ENCODE peak calls at places on chromosomes 4 and X, in four cellular contexts. F, M, H and P are unnamed samples.

GRCh38 chr4:120830204-120830603 is 92.3 kb downstream of the PRDM5 start:
- DNase-seq in F (no peak), M (peak; percentile 63), H (peak; percentile 56), P (no peak)

GRCh38 chr4:184599492-184600135 is 49.6 kb downstream of the CASP3 start:
- DNase-seq in F (no peak), M (no peak), H (no peak), P (no peak)

GRCh38 chr4:88938138-88938537 is 118.8 kb downstream of the FAM13A start:
- DNase-seq in F (no peak), M (no peak), H (no peak), P (peak; percentile 72)

GRCh38 chr4:8233672-8234484 is 34.8 kb downstream of the SH3TC1 start:
- DNase-seq in F (no peak), M (no peak), H (no peak), P (no peak)

GRCh38 chrX:49037883-49038475 is 5.2 kb downstream of the TFE3 start:
- DNase-seq in F (no peak), M (no peak), H (no peak), P (no peak)

GRCh38 chr4:40307627-40308497 is 27.3 kb upstream of the CHRNA9 start:
- DNase-seq in F (no peak), M (peak; percentile 32), H (peak; percentile 33), P (no peak)

GRCh38 chr4:51958199-51958968 is 61.8 kb downstream of the LRRC66 start:
- DNase-seq in F (no peak), M (no peak), H (no peak), P (no peak)

GRCh38 chr4:14582658-14583057 is 419.6 kb upstream of the CPEB2 start:
- DNase-seq in F (no peak), M (no peak), H (no peak), P (no peak)

GRCh38 chr4:168699224-168699878 is 202.5 kb downstream of the PALLD start:
- DNase-seq in F (no peak), M (no peak), H (no peak), P (no peak)

GRCh38 chrX:151729056-151729725 is 5.4 kb upstream of the CNGA2 start:
- DNase-seq in F (no peak), M (no peak), H (no peak), P (no peak)

GRCh38 chr4:153257151-153257620 is 52.9 kb downstream of the TRIM2 start:
- DNase-seq in F (peak; percentile 51), M (peak; percentile 29), H (no peak), P (no peak)

GRCh38 chr4:10384974-10385373 is 72.3 kb downstream of the ZNF518B start:
- DNase-seq in F (no peak), M (no peak), H (no peak), P (no peak)

GRCh38 chrX:153333271-153333670 is 682 bp upstream of the ZNF275 start:
- DNase-seq in F (no peak), M (no peak), H (no peak), P (no peak)

GRCh38 chr4:108172780-108173598 is 4.3 kb upstream of the LEF1 start:
- DNase-seq in F (peak; percentile 43), M (peak; percentile 42), H (peak; percentile 15), P (no peak)

GRCh38 chr4:146446555-146446954 is 75.2 kb downstream of the SLC10A7 start:
- DNase-seq in F (no peak), M (no peak), H (no peak), P (no peak)

GRCh38 chr4:110132822-110133719 is 65.3 kb downstream of the ELOVL6 start:
- DNase-seq in F (no peak), M (no peak), H (no peak), P (no peak)

GRCh38 chrX:112967341-112967740 is 126.7 kb upstream of the AMOT start:
- DNase-seq in F (no peak), M (no peak), H (no peak), P (peak; percentile 10)

GRCh38 chr4:8248091-8248490 is 21.5 kb upstream of the HTRA3 start:
- DNase-seq in F (no peak), M (no peak), H (no peak), P (no peak)

GRCh38 chrX:47264507-47265173 is 31.8 kb downstream of the USP11 start:
- DNase-seq in F (no peak), M (no peak), H (no peak), P (peak; percentile 39)

GRCh38 chr4:86522349-86522748 is 71.8 kb upstream of the PTPN13 start:
- DNase-seq in F (no peak), M (no peak), H (no peak), P (no peak)

GRCh38 chrX:136823175-136823574 is 42.4 kb upstream of the ARHGEF6 start:
- DNase-seq in F (no peak), M (no peak), H (no peak), P (no peak)

DNA sequence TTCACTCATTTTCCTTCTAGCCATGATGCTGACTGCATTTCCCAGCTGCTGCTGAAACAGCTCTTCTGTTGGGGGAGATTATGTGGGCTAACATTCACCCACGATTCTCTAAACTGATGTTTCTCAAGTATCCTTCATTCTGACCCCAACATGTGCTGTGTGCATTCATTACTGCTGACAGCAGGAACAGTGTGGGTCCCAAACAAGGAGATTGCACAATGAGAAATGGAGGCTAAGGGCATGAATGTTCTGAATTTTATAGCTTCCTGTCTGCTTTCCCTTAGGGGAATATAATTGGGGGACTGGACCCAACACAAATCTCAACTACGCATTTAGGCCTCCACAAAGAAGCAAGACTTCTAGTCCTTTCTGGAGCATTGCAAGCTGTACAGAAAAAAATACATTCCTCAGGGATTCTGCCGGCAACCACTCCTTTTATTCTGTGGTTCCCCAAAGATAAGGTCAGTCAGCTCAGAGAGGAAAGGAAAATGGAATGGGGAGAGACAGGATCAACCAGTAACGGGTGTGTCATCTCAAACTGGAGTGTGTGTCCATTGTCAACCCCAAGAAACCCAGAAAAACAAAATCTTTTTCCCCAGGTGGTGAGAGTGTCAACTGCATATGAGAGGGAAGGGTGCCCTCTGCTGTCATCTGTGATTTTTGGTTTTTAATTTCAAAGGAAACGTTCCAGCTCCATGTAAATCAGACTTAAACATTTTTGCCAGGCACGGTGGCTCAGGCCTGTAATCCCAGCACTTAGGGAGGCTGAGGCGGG is 81.5 kb upstream of the EGFL6 start:
- DNase-seq in F (peak; percentile 66), M (peak; percentile 30), H (peak; percentile 43), P (peak; percentile 21)
- TF ChIP-seq CTCF in F (peak; percentile 76), M (peak; percentile 41), H (peak; percentile 68), P (peak; percentile 49)

GRCh38 chr4:67624939-67625338 is 66.4 kb downstream of the STAP1 start:
- DNase-seq in F (no peak), M (no peak), H (no peak), P (no peak)
- H3K36me3 ChIP-seq in F (no peaks in the 10 kb centered on the region), M (peaks cover 91% of the 10 kb centered on the region), H (no peaks in the 10 kb centered on the region), P (no peaks in the 10 kb centered on the region)

GRCh38 chrX:26586570-26586969 is 370.6 kb downstream of the MAGEB5 start:
- DNase-seq in F (no peak), M (no peak), H (no peak), P (no peak)

DNA sequence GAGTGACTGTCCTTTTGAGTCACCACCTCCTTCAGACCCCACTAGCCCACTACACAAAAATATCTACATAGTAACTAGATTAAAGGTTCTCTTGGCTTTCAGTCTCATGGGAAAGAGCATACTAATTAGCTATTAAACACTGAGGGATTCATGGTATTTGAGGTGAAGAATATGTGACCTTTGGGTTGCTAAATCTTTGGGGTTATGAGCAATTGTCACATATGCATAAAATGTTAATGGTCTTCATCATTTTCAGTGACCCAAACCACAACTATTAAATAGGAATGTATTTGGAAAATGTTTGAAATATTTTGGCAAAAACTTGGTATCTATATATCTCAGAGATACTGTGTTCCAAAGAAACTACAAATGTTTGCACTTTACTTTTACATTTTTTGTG is 365.1 kb downstream of the MAGEB5 start:
- DNase-seq in F (no peak), M (no peak), H (no peak), P (no peak)
- H3K4me3 ChIP-seq in F (no peak overlapping the region), M (no peak overlapping the region), H (no peak overlapping the region), P (no peak overlapping the region)

DNA sequence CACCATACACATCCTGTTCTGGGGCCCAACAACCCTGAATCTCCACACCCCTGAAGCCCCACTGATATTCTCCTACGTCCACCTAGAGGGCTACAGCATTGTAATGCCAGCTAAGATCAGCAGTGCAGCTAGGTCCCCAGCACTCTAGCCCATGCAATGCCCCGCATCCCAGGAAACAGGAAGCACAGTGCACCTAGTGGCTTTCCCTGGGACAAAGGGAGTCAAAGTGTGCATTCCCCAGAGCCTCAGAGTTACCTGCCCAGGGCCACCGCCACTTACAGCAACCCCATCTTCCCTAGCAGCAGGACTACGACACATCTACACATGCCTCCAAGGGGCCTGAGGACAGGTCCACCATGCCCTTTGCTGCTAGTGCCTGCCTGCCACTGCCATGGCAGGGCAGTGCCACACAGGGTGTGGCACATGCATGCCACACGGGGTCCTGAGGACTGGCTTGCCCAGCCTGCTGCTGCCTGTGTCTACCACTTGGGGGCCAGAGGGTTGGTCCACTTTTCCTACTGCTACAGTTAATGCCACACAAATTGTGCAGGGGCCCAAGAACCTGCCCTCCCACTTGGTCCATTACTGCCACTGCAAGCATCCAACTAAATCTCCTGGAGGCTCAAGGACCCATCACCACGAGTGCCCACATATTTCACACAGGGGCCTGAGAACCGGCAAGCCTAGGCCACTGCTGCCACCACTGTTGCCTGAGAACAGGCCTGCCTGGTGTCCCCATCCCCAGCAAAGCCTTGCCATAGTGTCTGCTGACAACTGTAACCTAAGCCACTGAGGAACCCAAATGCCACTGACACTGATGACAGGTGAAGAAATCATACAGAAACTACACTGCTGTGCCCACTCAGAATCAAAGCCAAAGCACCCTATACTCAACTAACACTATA is 23.7 kb downstream of the TLR6 start:
- DNase-seq in F (no peak), M (no peak), H (no peak), P (no peak)
- TF ChIP-seq CTCF in F (no peak), M (no peak), H (no peak), P (no peak)

GRCh38 chr4:163137581-163137980 is 29.1 kb downstream of the NAF1 start:
- DNase-seq in F (no peak), M (no peak), H (no peak), P (no peak)

GRCh38 chr4:163127621-163128020 is 39.1 kb downstream of the NAF1 start:
- DNase-seq in F (no peak), M (no peak), H (no peak), P (no peak)

GRCh38 chr4:163132469-163133222 is 34.0 kb downstream of the NAF1 start:
- DNase-seq in F (no peak), M (no peak), H (no peak), P (no peak)
- H3K36me3 ChIP-seq in F (no peaks in the 10 kb centered on the region), M (peaks cover 29% of the 10 kb centered on the region), H (no peaks in the 10 kb centered on the region), P (no peaks in the 10 kb centered on the region)